ENCODE peak calls at places on chromosome 9, in ten cellular contexts. M, L, A, H, S, W, O, G, N and T are unnamed samples.

GRCh38 chr9:128006360-128007024 is 25.7 kb upstream of the EEIG1 start:
- DNase-seq in M (no peak), L (no peak), A (no peak), H (no peak), S (no peak), W (peak; percentile 42), O (peak; percentile 47), G (no peak), N (no peak), T (peak; percentile 59)

GRCh38 chr9:131080589-131080988 is 15.7 kb upstream of the AIF1L start:
- DNase-seq in M (no peak), L (no peak), A (no peak), H (no peak), S (no peak), W (no peak), O (no peak), G (no peak), N (no peak), T (no peak)

GRCh38 chr9:18268381-18268780 is 205.6 kb upstream of the ADAMTSL1 start:
- DNase-seq in M (peak; percentile 51), L (no peak), A (no peak), H (no peak), S (no peak), W (peak; percentile 12), O (peak; percentile 44), G (no peak), N (no peak), T (peak; percentile 84)

GRCh38 chr9:2242778-2243395 is 227.7 kb downstream of the SMARCA2 start:
- DNase-seq in M (no peak), L (no peak), A (no peak), H (no peak), S (peak; percentile 2), W (peak; percentile 40), O (no peak), G (no peak), N (no peak), T (no peak)

GRCh38 chr9:2466703-2467102 is 154.9 kb upstream of the VLDLR start:
- DNase-seq in M (no peak), L (no peak), A (no peak), H (no peak), S (no peak), W (no peak), O (no peak), G (no peak), N (no peak), T (no peak)

GRCh38 chr9:27356446-27356845 is 59.5 kb upstream of the EQTN start:
- DNase-seq in M (no peak), L (no peak), A (no peak), H (no peak), S (no peak), W (no peak), O (no peak), G (no peak), N (no peak), T (no peak)

GRCh38 chr9:105330201-105330600 is 85.8 kb downstream of the SLC44A1 start:
- DNase-seq in M (no peak), L (no peak), A (no peak), H (no peak), S (peak; percentile 12), W (no peak), O (no peak), G (no peak), N (no peak), T (no peak)

GRCh38 chr9:136678034-136678433 is 9.2 kb downstream of the AGPAT2 start:
- DNase-seq in M (no peak), L (no peak), A (no peak), H (no peak), S (no peak), W (no peak), O (no peak), G (no peak), N (no peak), T (no peak)

GRCh38 chr9:101027733-101028345 is 688 bp upstream of the PLPPR1 start:
- DNase-seq in M (peak; percentile 5), L (no peak), A (peak; percentile 43), H (no peak), S (no peak), W (no peak), O (no peak), G (no peak), N (no peak), T (no peak)

GRCh38 chr9:131717719-131718460 is 22.0 kb downstream of the RAPGEF1 start:
- DNase-seq in M (no peak), L (no peak), A (no peak), H (no peak), S (no peak), W (no peak), O (no peak), G (no peak), N (no peak), T (no peak)

GRCh38 chr9:103714992-103715391 is 379.1 kb upstream of the SMC2 start:
- DNase-seq in M (peak; percentile 1), L (no peak), A (no peak), H (no peak), S (no peak), W (no peak), O (no peak), G (no peak), N (no peak), T (no peak)

GRCh38 chr9:70539526-70539925 is 125.1 kb upstream of the KLF9 start:
- DNase-seq in M (no peak), L (no peak), A (no peak), H (no peak), S (no peak), W (no peak), O (no peak), G (no peak), N (no peak), T (no peak)

GRCh38 chr9:127761491-127761904 is 17.0 kb downstream of the SH2D3C start:
- DNase-seq in M (no peak), L (no peak), A (no peak), H (no peak), S (no peak), W (no peak), O (no peak), G (no peak), N (no peak), T (no peak)

GRCh38 chr9:135989722-135990467 is 28.7 kb upstream of the UBAC1 start:
- DNase-seq in M (no peak), L (no peak), A (peak; percentile 81), H (no peak), S (peak; percentile 26), W (no peak), O (no peak), G (no peak), N (peak; percentile 42), T (no peak)

GRCh38 chr9:129885670-129886106 is 50.4 kb downstream of the USP20 start:
- DNase-seq in M (peak; percentile 77), L (peak; percentile 79), A (peak; percentile 87), H (peak; percentile 86), S (peak; percentile 92), W (peak; percentile 95), O (peak; percentile 98), G (peak; percentile 86), N (peak; percentile 80), T (peak; percentile 90)

GRCh38 chr9:94160594-94161501 is 76.6 kb downstream of the PTPDC1 start:
- DNase-seq in M (no peak), L (no peak), A (no peak), H (no peak), S (no peak), W (no peak), O (no peak), G (no peak), N (no peak), T (no peak)

GRCh38 chr9:81915801-81916505 is 12.3 kb upstream of the SPATA31D4 start:
- DNase-seq in M (no peak), L (no peak), A (no peak), H (no peak), S (no peak), W (no peak), O (peak; percentile 39), G (no peak), N (no peak), T (peak; percentile 34)

GRCh38 chr9:126373241-126373640 is 46.6 kb downstream of the MVB12B start:
- DNase-seq in M (no peak), L (no peak), A (no peak), H (no peak), S (no peak), W (no peak), O (peak; percentile 79), G (no peak), N (no peak), T (peak; percentile 13)

GRCh38 chr9:13190040-13190439 is 89.5 kb downstream of the MPDZ start:
- DNase-seq in M (no peak), L (no peak), A (no peak), H (no peak), S (no peak), W (no peak), O (no peak), G (no peak), N (no peak), T (no peak)

GRCh38 chr9:20594521-20594920 is 27.8 kb downstream of the MLLT3 start:
- DNase-seq in M (no peak), L (no peak), A (no peak), H (no peak), S (no peak), W (no peak), O (no peak), G (no peak), N (no peak), T (no peak)

GRCh38 chr9:8856686-8857329 is 1057.2 kb upstream of the DMAC1 start:
- DNase-seq in M (no peak), L (no peak), A (no peak), H (no peak), S (no peak), W (no peak), O (no peak), G (no peak), N (no peak), T (no peak)

GRCh38 chr9:137534256-137535119 is 15.7 kb downstream of the PNPLA7 start:
- DNase-seq in M (no peak), L (peak; percentile 73), A (no peak), H (no peak), S (peak; percentile 43), W (peak; percentile 35), O (peak; percentile 65), G (no peak), N (peak; percentile 18), T (peak; percentile 57)

GRCh38 chr9:15915711-15916110 is 362.9 kb downstream of the CCDC171 start:
- DNase-seq in M (no peak), L (no peak), A (no peak), H (no peak), S (no peak), W (no peak), O (no peak), G (no peak), N (no peak), T (no peak)

GRCh38 chr9:79325501-79325900 is 246.3 kb upstream of the TLE4 start:
- DNase-seq in M (no peak), L (no peak), A (no peak), H (no peak), S (no peak), W (no peak), O (no peak), G (no peak), N (no peak), T (no peak)

GRCh38 chr9:38068616-38068865 is 486 bp downstream of the SHB start:
- DNase-seq in M (no peak), L (peak; percentile 70), A (peak; percentile 54), H (no peak), S (peak; percentile 56), W (no peak), O (peak; percentile 76), G (peak; percentile 26), N (no peak), T (peak; percentile 42)

GRCh38 chr9:127700140-127700539 is 6.6 kb upstream of the CFAP157 start:
- DNase-seq in M (no peak), L (no peak), A (no peak), H (no peak), S (no peak), W (no peak), O (no peak), G (no peak), N (no peak), T (no peak)

GRCh38 chr9:72858089-72858912 is 94.6 kb downstream of the ALDH1A1 start:
- DNase-seq in M (no peak), L (no peak), A (no peak), H (no peak), S (no peak), W (peak; percentile 10), O (no peak), G (no peak), N (no peak), T (peak; percentile 50)

GRCh38 chr9:136430591-136431234 is 8.9 kb downstream of the INPP5E start:
- DNase-seq in M (no peak), L (no peak), A (no peak), H (no peak), S (no peak), W (no peak), O (no peak), G (no peak), N (no peak), T (no peak)